ENCODE peak calls at places on chromosome 1, in ten cellular contexts. One of them, this sample, is unnamed.

GRCh38 chr1:93111065-93111464 is 32.0 kb downstream of the MTF2 start:
- DNase-seq in body of pancreas: no peak
- DNase-seq in K562: no peak
- DNase-seq in psoas muscle: no peak
- DNase-seq in transverse colon: no peak
- DNase-seq in NB4: no peak
- DNase-seq in B cell: no peak
- DNase-seq in nephron progenitor cell: no peak
- DNase-seq in tibial nerve: no peak
- DNase-seq in esophagus squamous epithelium: no peak
- DNase-seq in this sample: no peak

GRCh38 chr1:109432336-109432735 is 6.1 kb upstream of the PSMA5 start:
- DNase-seq in body of pancreas: no peak
- DNase-seq in K562: no peak
- DNase-seq in psoas muscle: no peak
- DNase-seq in transverse colon: no peak
- DNase-seq in NB4: no peak
- DNase-seq in B cell: no peak
- DNase-seq in nephron progenitor cell: no peak
- DNase-seq in tibial nerve: no peak
- DNase-seq in esophagus squamous epithelium: no peak
- DNase-seq in this sample: no peak

GRCh38 chr1:245301162-245301580 is 146.4 kb downstream of the KIF26B start:
- DNase-seq in body of pancreas: no peak
- DNase-seq in K562: no peak
- DNase-seq in psoas muscle: no peak
- DNase-seq in transverse colon: no peak
- DNase-seq in NB4: no peak
- DNase-seq in B cell: no peak
- DNase-seq in nephron progenitor cell: no peak
- DNase-seq in tibial nerve: no peak
- DNase-seq in esophagus squamous epithelium: no peak
- DNase-seq in this sample: no peak

GRCh38 chr1:172629170-172629569 is 29.7 kb upstream of the FASLG start:
- DNase-seq in body of pancreas: no peak
- DNase-seq in K562: no peak
- DNase-seq in psoas muscle: no peak
- DNase-seq in transverse colon: no peak
- DNase-seq in NB4: no peak
- DNase-seq in B cell: no peak
- DNase-seq in nephron progenitor cell: no peak
- DNase-seq in tibial nerve: no peak
- DNase-seq in esophagus squamous epithelium: no peak
- DNase-seq in this sample: no peak

GRCh38 chr1:65362545-65362944 is 53.2 kb downstream of the DNAJC6 start:
- DNase-seq in body of pancreas: peak; percentile 20
- DNase-seq in K562: no peak
- DNase-seq in psoas muscle: no peak
- DNase-seq in transverse colon: no peak
- DNase-seq in NB4: no peak
- DNase-seq in B cell: no peak
- DNase-seq in nephron progenitor cell: no peak
- DNase-seq in tibial nerve: no peak
- DNase-seq in esophagus squamous epithelium: no peak
- DNase-seq in this sample: no peak

GRCh38 chr1:84861988-84862644 is 30.9 kb downstream of the LPAR3 start:
- DNase-seq in body of pancreas: no peak
- DNase-seq in K562: no peak
- DNase-seq in psoas muscle: no peak
- DNase-seq in transverse colon: no peak
- DNase-seq in NB4: no peak
- DNase-seq in B cell: no peak
- DNase-seq in nephron progenitor cell: no peak
- DNase-seq in tibial nerve: no peak
- DNase-seq in esophagus squamous epithelium: no peak
- DNase-seq in this sample: no peak

GRCh38 chr1:20440785-20441200 is 45.2 kb downstream of the CAMK2N1 start:
- DNase-seq in body of pancreas: peak; percentile 25
- DNase-seq in K562: peak; percentile 93
- DNase-seq in psoas muscle: peak; percentile 38
- DNase-seq in transverse colon: peak; percentile 55
- DNase-seq in NB4: peak; percentile 46
- DNase-seq in B cell: peak; percentile 48
- DNase-seq in nephron progenitor cell: peak; percentile 49
- DNase-seq in tibial nerve: no peak
- DNase-seq in esophagus squamous epithelium: no peak
- DNase-seq in this sample: peak; percentile 71

GRCh38 chr1:15876357-15876756 is 28.9 kb downstream of the SPEN start:
- DNase-seq in body of pancreas: no peak
- DNase-seq in K562: peak; percentile 43
- DNase-seq in psoas muscle: no peak
- DNase-seq in transverse colon: no peak
- DNase-seq in NB4: no peak
- DNase-seq in B cell: no peak
- DNase-seq in nephron progenitor cell: no peak
- DNase-seq in tibial nerve: no peak
- DNase-seq in esophagus squamous epithelium: no peak
- DNase-seq in this sample: no peak

GRCh38 chr1:5878938-5879337 is 113.3 kb downstream of the NPHP4 start:
- DNase-seq in body of pancreas: no peak
- DNase-seq in K562: no peak
- DNase-seq in psoas muscle: no peak
- DNase-seq in transverse colon: no peak
- DNase-seq in NB4: no peak
- DNase-seq in B cell: no peak
- DNase-seq in nephron progenitor cell: no peak
- DNase-seq in tibial nerve: no peak
- DNase-seq in esophagus squamous epithelium: no peak
- DNase-seq in this sample: no peak

GRCh38 chr1:154857441-154858215 is 12.5 kb downstream of the KCNN3 start:
- DNase-seq in body of pancreas: no peak
- DNase-seq in K562: no peak
- DNase-seq in psoas muscle: no peak
- DNase-seq in transverse colon: no peak
- DNase-seq in NB4: no peak
- DNase-seq in B cell: no peak
- DNase-seq in nephron progenitor cell: no peak
- DNase-seq in tibial nerve: no peak
- DNase-seq in esophagus squamous epithelium: no peak
- DNase-seq in this sample: no peak

GRCh38 chr1:203173566-203173965 is 2.1 kb downstream of the MYBPH start:
- DNase-seq in body of pancreas: no peak
- DNase-seq in K562: no peak
- DNase-seq in psoas muscle: peak; percentile 81
- DNase-seq in transverse colon: no peak
- DNase-seq in NB4: peak; percentile 83
- DNase-seq in B cell: no peak
- DNase-seq in nephron progenitor cell: no peak
- DNase-seq in tibial nerve: no peak
- DNase-seq in esophagus squamous epithelium: no peak
- DNase-seq in this sample: no peak

GRCh38 chr1:101284622-101285218 is 47.9 kb downstream of the S1PR1 start:
- DNase-seq in body of pancreas: no peak
- DNase-seq in K562: no peak
- DNase-seq in psoas muscle: no peak
- DNase-seq in transverse colon: no peak
- DNase-seq in NB4: no peak
- DNase-seq in B cell: no peak
- DNase-seq in nephron progenitor cell: no peak
- DNase-seq in tibial nerve: no peak
- DNase-seq in esophagus squamous epithelium: no peak
- DNase-seq in this sample: no peak

GRCh38 chr1:115572710-115573109 is 69.1 kb upstream of the VANGL1 start:
- DNase-seq in body of pancreas: no peak
- DNase-seq in K562: no peak
- DNase-seq in psoas muscle: no peak
- DNase-seq in transverse colon: no peak
- DNase-seq in NB4: no peak
- DNase-seq in B cell: no peak
- DNase-seq in nephron progenitor cell: no peak
- DNase-seq in tibial nerve: no peak
- DNase-seq in esophagus squamous epithelium: no peak
- DNase-seq in this sample: no peak

GRCh38 chr1:59699227-59699847 is 115.4 kb upstream of the HOOK1 start:
- DNase-seq in body of pancreas: peak; percentile 34
- DNase-seq in K562: peak; percentile 58
- DNase-seq in psoas muscle: no peak
- DNase-seq in transverse colon: no peak
- DNase-seq in NB4: peak; percentile 75
- DNase-seq in B cell: peak; percentile 68
- DNase-seq in nephron progenitor cell: peak; percentile 25
- DNase-seq in tibial nerve: no peak
- DNase-seq in esophagus squamous epithelium: no peak
- DNase-seq in this sample: peak; percentile 19

GRCh38 chr1:217955723-217956122 is 324.6 kb downstream of the SPATA17 start:
- DNase-seq in body of pancreas: no peak
- DNase-seq in K562: no peak
- DNase-seq in psoas muscle: no peak
- DNase-seq in transverse colon: no peak
- DNase-seq in NB4: no peak
- DNase-seq in B cell: no peak
- DNase-seq in nephron progenitor cell: no peak
- DNase-seq in tibial nerve: no peak
- DNase-seq in esophagus squamous epithelium: no peak
- DNase-seq in this sample: no peak

DNA sequence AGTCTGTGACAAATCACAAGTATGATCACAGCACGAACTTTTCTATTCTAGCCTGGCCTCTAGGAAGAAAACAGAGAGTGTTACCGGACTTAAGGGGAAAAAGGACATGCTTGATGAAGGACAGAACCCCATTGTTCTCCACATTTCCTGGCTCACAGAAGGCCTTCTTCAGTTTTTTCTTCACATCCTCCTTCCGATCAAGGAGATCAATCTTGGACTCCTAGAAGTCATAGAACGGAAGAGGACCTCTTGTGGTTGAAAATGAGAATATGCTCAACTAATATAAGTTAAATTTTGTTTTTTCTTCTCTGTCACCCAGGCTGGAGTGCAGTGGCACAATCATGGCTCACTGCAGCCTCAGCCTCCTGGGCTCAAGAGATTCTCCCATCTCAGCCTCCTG is 30.3 kb downstream of the YARS1 start:
- DNase-seq in body of pancreas: no peak
- DNase-seq in K562: no peak
- DNase-seq in psoas muscle: no peak
- DNase-seq in transverse colon: no peak
- DNase-seq in NB4: peak; percentile 26
- DNase-seq in B cell: no peak
- DNase-seq in nephron progenitor cell: no peak
- DNase-seq in tibial nerve: no peak
- DNase-seq in esophagus squamous epithelium: no peak
- DNase-seq in this sample: no peak
- TF ChIP-seq CTCF in body of pancreas: peak; percentile 17
- TF ChIP-seq CTCF in K562: peak; percentile 26
- TF ChIP-seq CTCF in psoas muscle: no peak
- TF ChIP-seq CTCF in transverse colon: peak; percentile 35
- TF ChIP-seq CTCF in NB4: no peak
- TF ChIP-seq CTCF in B cell: no peak
- TF ChIP-seq CTCF in nephron progenitor cell: peak; percentile 23
- TF ChIP-seq CTCF in tibial nerve: peak; percentile 51
- TF ChIP-seq CTCF in esophagus squamous epithelium: no peak
- TF ChIP-seq CTCF in this sample: no peak

DNA sequence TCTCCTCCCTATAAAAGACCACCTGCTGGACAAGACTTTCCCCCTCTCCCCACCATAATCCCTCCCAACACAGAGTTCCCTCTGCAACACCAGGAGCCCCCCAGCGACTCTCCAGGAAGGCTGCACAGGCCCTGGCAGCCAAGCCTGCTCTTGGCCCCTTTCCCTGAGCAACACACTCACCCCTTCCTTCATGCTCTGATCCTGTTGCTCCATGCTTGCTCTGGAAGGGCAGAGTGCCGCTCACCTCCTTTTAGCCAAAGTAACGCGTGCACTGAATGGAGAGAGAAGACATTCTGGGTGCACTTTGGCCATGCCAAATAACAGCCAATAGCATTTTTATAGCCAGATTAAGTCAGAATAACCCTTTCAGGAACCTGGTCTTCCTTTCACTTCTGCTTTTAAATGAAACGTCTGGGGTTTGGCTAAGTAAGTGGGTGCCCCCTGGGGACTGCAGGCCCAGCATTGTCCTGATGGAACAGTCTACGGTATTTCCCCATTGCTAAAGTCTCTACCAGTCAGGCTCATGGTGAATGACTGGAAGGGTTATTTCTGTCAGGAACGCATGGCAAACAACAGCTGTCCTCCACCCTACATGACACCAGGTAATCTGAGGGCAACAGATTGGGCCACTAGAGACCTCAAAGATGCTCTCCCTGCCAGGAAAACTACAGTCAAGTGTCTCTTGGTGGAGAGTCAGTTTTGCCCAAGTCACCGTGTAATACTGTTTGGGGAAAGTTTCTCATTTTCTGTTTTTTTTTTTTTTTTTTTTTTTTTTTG is at the start of gene SLC2A5:
- DNase-seq in body of pancreas: no peak
- DNase-seq in K562: no peak
- DNase-seq in psoas muscle: peak; percentile 71
- DNase-seq in transverse colon: peak; percentile 49
- DNase-seq in NB4: peak; percentile 97
- DNase-seq in B cell: peak; percentile 84
- DNase-seq in nephron progenitor cell: no peak
- DNase-seq in tibial nerve: peak; percentile 14
- DNase-seq in esophagus squamous epithelium: no peak
- DNase-seq in this sample: no peak
- TF ChIP-seq CTCF in body of pancreas: no peak
- TF ChIP-seq CTCF in K562: no peak
- TF ChIP-seq CTCF in psoas muscle: no peak
- TF ChIP-seq CTCF in transverse colon: no peak
- TF ChIP-seq CTCF in NB4: no peak
- TF ChIP-seq CTCF in B cell: no peak
- TF ChIP-seq CTCF in nephron progenitor cell: no peak
- TF ChIP-seq CTCF in tibial nerve: no peak
- TF ChIP-seq CTCF in esophagus squamous epithelium: no peak
- TF ChIP-seq CTCF in this sample: no peak

GRCh38 chr1:197156692-197157091 is 10.2 kb upstream of the ASPM start:
- DNase-seq in body of pancreas: no peak
- DNase-seq in K562: no peak
- DNase-seq in psoas muscle: no peak
- DNase-seq in transverse colon: no peak
- DNase-seq in NB4: no peak
- DNase-seq in B cell: no peak
- DNase-seq in nephron progenitor cell: no peak
- DNase-seq in tibial nerve: no peak
- DNase-seq in esophagus squamous epithelium: no peak
- DNase-seq in this sample: no peak
- TF ChIP-seq CTCF in body of pancreas: no peak
- TF ChIP-seq CTCF in K562: no peak
- TF ChIP-seq CTCF in psoas muscle: no peak
- TF ChIP-seq CTCF in transverse colon: no peak
- TF ChIP-seq CTCF in NB4: no peak
- TF ChIP-seq CTCF in B cell: no peak
- TF ChIP-seq CTCF in nephron progenitor cell: no peak
- TF ChIP-seq CTCF in tibial nerve: no peak
- TF ChIP-seq CTCF in esophagus squamous epithelium: no peak
- TF ChIP-seq CTCF in this sample: no peak

DNA sequence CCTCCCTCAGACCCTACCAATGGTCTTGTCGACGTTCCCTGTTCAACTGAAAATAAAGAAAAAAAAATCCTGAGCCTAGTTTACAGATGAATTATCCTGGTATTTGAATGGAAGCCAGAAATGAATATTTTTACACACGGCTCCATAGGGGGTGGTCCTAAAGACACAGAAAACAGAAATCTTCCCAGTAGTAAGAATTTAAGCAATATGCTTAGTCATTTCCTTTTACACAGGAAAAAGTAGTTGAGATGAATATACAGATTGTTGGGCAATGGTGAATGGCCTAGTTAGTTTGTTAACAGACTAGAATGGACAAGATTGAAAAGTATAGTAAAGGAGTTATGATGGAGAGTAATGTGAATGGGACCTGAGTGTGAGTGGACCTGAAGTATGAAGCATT is 67.5 kb downstream of the RGS18 start:
- DNase-seq in body of pancreas: no peak
- DNase-seq in K562: no peak
- DNase-seq in psoas muscle: no peak
- DNase-seq in transverse colon: no peak
- DNase-seq in NB4: peak; percentile 71
- DNase-seq in B cell: no peak
- DNase-seq in nephron progenitor cell: no peak
- DNase-seq in tibial nerve: no peak
- DNase-seq in esophagus squamous epithelium: no peak
- DNase-seq in this sample: no peak
- TF ChIP-seq CTCF in body of pancreas: no peak
- TF ChIP-seq CTCF in K562: no peak
- TF ChIP-seq CTCF in psoas muscle: no peak
- TF ChIP-seq CTCF in transverse colon: no peak
- TF ChIP-seq CTCF in NB4: no peak
- TF ChIP-seq CTCF in B cell: no peak
- TF ChIP-seq CTCF in nephron progenitor cell: no peak
- TF ChIP-seq CTCF in tibial nerve: no peak
- TF ChIP-seq CTCF in esophagus squamous epithelium: no peak
- TF ChIP-seq CTCF in this sample: no peak

This sample was measured in activated CD8-positive, alpha-beta T cell treated with anti-CD3 and anti-CD28 coated beads for 36 hours.